ENCODE peak calls at places on chromosomes 6 and 20, in seven cellular contexts. R is nephron progenitor cell, P is HFFc6, X is tibial artery, F is heart left ventricle, U is ELF-1, V is mesenchymal stem cell. K is an unnamed sample.
A peak's percentile ranks its signal among the peaks of the same experiment; 100 is the strongest.

GRCh38 chr6:130385059-130385695 is 19.4 kb downstream of the TMEM200A start:
- DNase-seq in R (no peak), P (peak; percentile 43), X (no peak), F (no peak), U (no peak), V (no peak), K (no peak)

GRCh38 chr6:6705061-6705425 is 116.5 kb downstream of the LY86 start:
- DNase-seq in R (no peak), P (no peak), X (no peak), F (no peak), U (no peak), V (no peak), K (no peak)

GRCh38 chr6:11622156-11622555 is 84.6 kb downstream of the TMEM170B start:
- DNase-seq in R (no peak), P (no peak), X (no peak), F (no peak), U (no peak), V (peak; percentile 10), K (no peak)

GRCh38 chr20:49385471-49385870 is 97.0 kb downstream of the KCNB1 start:
- DNase-seq in R (no peak), P (peak; percentile 33), X (no peak), F (no peak), U (peak; percentile 53), V (peak; percentile 40), K (no peak)

GRCh38 chr6:101042966-101043365 is 161.8 kb upstream of the ASCC3 start:
- DNase-seq in R (no peak), P (no peak), X (no peak), F (no peak), U (no peak), V (no peak), K (no peak)

GRCh38 chr6:52227495-52227894 is 16.8 kb downstream of the IL17F start:
- DNase-seq in R (no peak), P (no peak), X (no peak), F (no peak), U (no peak), V (no peak), K (no peak)

GRCh38 chr6:42043787-42044475 is 6.4 kb upstream of the TAF8 start:
- DNase-seq in R (peak; percentile 93), P (peak; percentile 68), X (peak; percentile 90), F (peak; percentile 88), U (peak; percentile 93), V (peak; percentile 88), K (peak; percentile 93)

GRCh38 chr20:53097371-53097770 is 125.2 kb downstream of the TSHZ2 start:
- DNase-seq in R (no peak), P (no peak), X (no peak), F (no peak), U (no peak), V (no peak), K (no peak)

GRCh38 chr20:10349118-10349517 is 84.9 kb downstream of the MKKS start:
- DNase-seq in R (no peak), P (no peak), X (no peak), F (no peak), U (no peak), V (no peak), K (no peak)

GRCh38 chr6:33607784-33608161 is 13.3 kb upstream of the ITPR3 start:
- DNase-seq in R (no peak), P (no peak), X (peak; percentile 56), F (no peak), U (no peak), V (no peak), K (peak; percentile 58)

GRCh38 chr6:44528716-44529115 is 141.2 kb downstream of the CDC5L start:
- DNase-seq in R (no peak), P (no peak), X (no peak), F (no peak), U (no peak), V (no peak), K (no peak)

GRCh38 chr6:43089467-43089866 is 13.4 kb downstream of the PTK7 start:
- DNase-seq in R (no peak), P (no peak), X (no peak), F (no peak), U (peak; percentile 79), V (no peak), K (no peak)

GRCh38 chr20:50545123-50545522 is 34.9 kb downstream of the PTPN1 start:
- DNase-seq in R (no peak), P (no peak), X (no peak), F (no peak), U (no peak), V (no peak), K (no peak)

GRCh38 chr6:157283330-157283898 is 39.9 kb downstream of the TMEM242 start:
- DNase-seq in R (no peak), P (no peak), X (no peak), F (no peak), U (no peak), V (no peak), K (no peak)

GRCh38 chr6:6497976-6498375 is 90.5 kb upstream of the LY86 start:
- DNase-seq in R (no peak), P (no peak), X (no peak), F (no peak), U (peak; percentile 5), V (no peak), K (no peak)

GRCh38 chr6:33279971-33280511 is 3.1 kb downstream of the B3GALT4 start:
- DNase-seq in R (peak; percentile 58), P (peak; percentile 69), X (no peak), F (no peak), U (peak; percentile 94), V (peak; percentile 85), K (no peak)

GRCh38 chr20:13061381-13061780 is 52.6 kb downstream of the SPTLC3 start:
- DNase-seq in R (no peak), P (no peak), X (no peak), F (no peak), U (no peak), V (no peak), K (no peak)

GRCh38 chr20:57061058-57061900 is 205.2 kb downstream of the BMP7 start:
- DNase-seq in R (peak; percentile 76), P (no peak), X (peak; percentile 42), F (no peak), U (peak; percentile 82), V (peak; percentile 67), K (no peak)

GRCh38 chr20:24102290-24102689 is 113.7 kb upstream of the GGTLC1 start:
- DNase-seq in R (no peak), P (no peak), X (no peak), F (no peak), U (peak; percentile 72), V (no peak), K (no peak)

GRCh38 chr6:67880939-67881705 is 754.0 kb upstream of the ADGRB3 start:
- DNase-seq in R (no peak), P (no peak), X (no peak), F (no peak), U (no peak), V (peak; percentile 84), K (no peak)

GRCh38 chr6:122360809-122361208 is 38.6 kb upstream of the HSF2 start:
- DNase-seq in R (no peak), P (no peak), X (no peak), F (no peak), U (no peak), V (no peak), K (no peak)

GRCh38 chr6:104118274-104118673 is 741.4 kb downstream of the HACE1 start:
- DNase-seq in R (no peak), P (no peak), X (no peak), F (no peak), U (no peak), V (peak; percentile 85), K (no peak)

GRCh38 chr6:109799664-109800063 is 108.6 kb downstream of the FIG4 start:
- DNase-seq in R (no peak), P (no peak), X (no peak), F (no peak), U (no peak), V (peak; percentile 6), K (no peak)

GRCh38 chr6:125213936-125214335 is 60.4 kb downstream of the TPD52L1 start:
- DNase-seq in R (no peak), P (no peak), X (no peak), F (no peak), U (no peak), V (no peak), K (no peak)